ENCODE peak calls at places on chromosome 12, in ten cellular contexts. One of them, this sample, is unnamed.

GRCh38 chr12:96208801-96209534 is 14.8 kb downstream of the ELK3 start:
- DNase-seq in T-helper 17 cell: no peak
- DNase-seq in HFFc6: no peak
- DNase-seq in nephron progenitor cell: no peak
- DNase-seq in occipital lobe: no peak
- DNase-seq in activated T-cell treated with anti-CD3 and anti-CD28 coated beads for 1 hour: no peak
- DNase-seq in left colon: no peak
- DNase-seq in astrocyte of the spinal cord: no peak
- DNase-seq in T47D: no peak
- DNase-seq in esophagus squamous epithelium: no peak
- DNase-seq in this sample: peak

GRCh38 chr12:116262741-116263140 is 14.8 kb downstream of the MED13L start:
- DNase-seq in T-helper 17 cell: no peak
- DNase-seq in HFFc6: no peak
- DNase-seq in nephron progenitor cell: no peak
- DNase-seq in occipital lobe: no peak
- DNase-seq in activated T-cell treated with anti-CD3 and anti-CD28 coated beads for 1 hour: no peak
- DNase-seq in left colon: no peak
- DNase-seq in astrocyte of the spinal cord: no peak
- DNase-seq in T47D: no peak
- DNase-seq in esophagus squamous epithelium: no peak
- DNase-seq in this sample: no peak

GRCh38 chr12:120539303-120539702 is 5.1 kb downstream of the RNF10 start:
- DNase-seq in T-helper 17 cell: no peak
- DNase-seq in HFFc6: peak
- DNase-seq in nephron progenitor cell: no peak
- DNase-seq in occipital lobe: no peak
- DNase-seq in activated T-cell treated with anti-CD3 and anti-CD28 coated beads for 1 hour: no peak
- DNase-seq in left colon: no peak
- DNase-seq in astrocyte of the spinal cord: peak
- DNase-seq in T47D: no peak
- DNase-seq in esophagus squamous epithelium: no peak
- DNase-seq in this sample: peak

GRCh38 chr12:6630696-6631095 is 5.1 kb downstream of the LPAR5 start:
- DNase-seq in T-helper 17 cell: no peak
- DNase-seq in HFFc6: no peak
- DNase-seq in nephron progenitor cell: no peak
- DNase-seq in occipital lobe: no peak
- DNase-seq in activated T-cell treated with anti-CD3 and anti-CD28 coated beads for 1 hour: no peak
- DNase-seq in left colon: peak
- DNase-seq in astrocyte of the spinal cord: no peak
- DNase-seq in T47D: no peak
- DNase-seq in esophagus squamous epithelium: no peak
- DNase-seq in this sample: no peak

GRCh38 chr12:77847665-77848431 is 17.2 kb downstream of the NAV3 start:
- DNase-seq in T-helper 17 cell: no peak
- DNase-seq in HFFc6: peak
- DNase-seq in nephron progenitor cell: no peak
- DNase-seq in occipital lobe: no peak
- DNase-seq in activated T-cell treated with anti-CD3 and anti-CD28 coated beads for 1 hour: no peak
- DNase-seq in left colon: no peak
- DNase-seq in astrocyte of the spinal cord: peak
- DNase-seq in T47D: no peak
- DNase-seq in esophagus squamous epithelium: no peak
- DNase-seq in this sample: peak

GRCh38 chr12:27542628-27543027 is 18.6 kb downstream of the PPFIBP1 start:
- DNase-seq in T-helper 17 cell: no peak
- DNase-seq in HFFc6: peak
- DNase-seq in nephron progenitor cell: no peak
- DNase-seq in occipital lobe: no peak
- DNase-seq in activated T-cell treated with anti-CD3 and anti-CD28 coated beads for 1 hour: no peak
- DNase-seq in left colon: no peak
- DNase-seq in astrocyte of the spinal cord: peak
- DNase-seq in T47D: no peak
- DNase-seq in esophagus squamous epithelium: no peak
- DNase-seq in this sample: peak

GRCh38 chr12:57093412-57094193 is 4.7 kb downstream of the NAB2 start:
- DNase-seq in T-helper 17 cell: no peak
- DNase-seq in HFFc6: peak
- DNase-seq in nephron progenitor cell: peak
- DNase-seq in occipital lobe: peak
- DNase-seq in activated T-cell treated with anti-CD3 and anti-CD28 coated beads for 1 hour: peak
- DNase-seq in left colon: peak
- DNase-seq in astrocyte of the spinal cord: peak
- DNase-seq in T47D: peak
- DNase-seq in esophagus squamous epithelium: no peak
- DNase-seq in this sample: peak

GRCh38 chr12:58349161-58349560 is 407.8 kb downstream of the ATP23 start:
- DNase-seq in T-helper 17 cell: no peak
- DNase-seq in HFFc6: no peak
- DNase-seq in nephron progenitor cell: no peak
- DNase-seq in occipital lobe: no peak
- DNase-seq in activated T-cell treated with anti-CD3 and anti-CD28 coated beads for 1 hour: no peak
- DNase-seq in left colon: no peak
- DNase-seq in astrocyte of the spinal cord: no peak
- DNase-seq in T47D: no peak
- DNase-seq in esophagus squamous epithelium: no peak
- DNase-seq in this sample: no peak

GRCh38 chr12:133105620-133106019 is 24.5 kb downstream of the ZNF891 start:
- DNase-seq in T-helper 17 cell: no peak
- DNase-seq in HFFc6: no peak
- DNase-seq in nephron progenitor cell: no peak
- DNase-seq in occipital lobe: no peak
- DNase-seq in activated T-cell treated with anti-CD3 and anti-CD28 coated beads for 1 hour: no peak
- DNase-seq in left colon: no peak
- DNase-seq in astrocyte of the spinal cord: peak
- DNase-seq in T47D: no peak
- DNase-seq in esophagus squamous epithelium: no peak
- DNase-seq in this sample: peak

GRCh38 chr12:57190821-57191220 is 25.8 kb upstream of the NXPH4 start:
- DNase-seq in T-helper 17 cell: no peak
- DNase-seq in HFFc6: no peak
- DNase-seq in nephron progenitor cell: no peak
- DNase-seq in occipital lobe: no peak
- DNase-seq in activated T-cell treated with anti-CD3 and anti-CD28 coated beads for 1 hour: no peak
- DNase-seq in left colon: no peak
- DNase-seq in astrocyte of the spinal cord: no peak
- DNase-seq in T47D: no peak
- DNase-seq in esophagus squamous epithelium: no peak
- DNase-seq in this sample: no peak

GRCh38 chr12:95733156-95733825 is 57.3 kb downstream of the NTN4 start:
- DNase-seq in T-helper 17 cell: no peak
- DNase-seq in HFFc6: peak
- DNase-seq in nephron progenitor cell: no peak
- DNase-seq in occipital lobe: no peak
- DNase-seq in activated T-cell treated with anti-CD3 and anti-CD28 coated beads for 1 hour: no peak
- DNase-seq in left colon: no peak
- DNase-seq in astrocyte of the spinal cord: peak
- DNase-seq in T47D: peak
- DNase-seq in esophagus squamous epithelium: no peak
- DNase-seq in this sample: peak

GRCh38 chr12:72084061-72084460 is 145.4 kb downstream of the TPH2 start:
- DNase-seq in T-helper 17 cell: no peak
- DNase-seq in HFFc6: no peak
- DNase-seq in nephron progenitor cell: no peak
- DNase-seq in occipital lobe: no peak
- DNase-seq in activated T-cell treated with anti-CD3 and anti-CD28 coated beads for 1 hour: no peak
- DNase-seq in left colon: no peak
- DNase-seq in astrocyte of the spinal cord: no peak
- DNase-seq in T47D: no peak
- DNase-seq in esophagus squamous epithelium: no peak
- DNase-seq in this sample: no peak

GRCh38 chr12:89976866-89977265 is 268.2 kb upstream of the ATP2B1 start:
- DNase-seq in T-helper 17 cell: no peak
- DNase-seq in HFFc6: no peak
- DNase-seq in nephron progenitor cell: no peak
- DNase-seq in occipital lobe: no peak
- DNase-seq in activated T-cell treated with anti-CD3 and anti-CD28 coated beads for 1 hour: no peak
- DNase-seq in left colon: no peak
- DNase-seq in astrocyte of the spinal cord: no peak
- DNase-seq in T47D: peak
- DNase-seq in esophagus squamous epithelium: no peak
- DNase-seq in this sample: no peak

GRCh38 chr12:62760779-62761178 is 174.2 kb downstream of the PPM1H start:
- DNase-seq in T-helper 17 cell: no peak
- DNase-seq in HFFc6: no peak
- DNase-seq in nephron progenitor cell: no peak
- DNase-seq in occipital lobe: no peak
- DNase-seq in activated T-cell treated with anti-CD3 and anti-CD28 coated beads for 1 hour: no peak
- DNase-seq in left colon: no peak
- DNase-seq in astrocyte of the spinal cord: no peak
- DNase-seq in T47D: no peak
- DNase-seq in esophagus squamous epithelium: no peak
- DNase-seq in this sample: peak

GRCh38 chr12:47766496-47767196 is 6.4 kb upstream of the SLC48A1 start:
- DNase-seq in T-helper 17 cell: no peak
- DNase-seq in HFFc6: no peak
- DNase-seq in nephron progenitor cell: no peak
- DNase-seq in occipital lobe: no peak
- DNase-seq in activated T-cell treated with anti-CD3 and anti-CD28 coated beads for 1 hour: no peak
- DNase-seq in left colon: no peak
- DNase-seq in astrocyte of the spinal cord: no peak
- DNase-seq in T47D: no peak
- DNase-seq in esophagus squamous epithelium: no peak
- DNase-seq in this sample: no peak

GRCh38 chr12:53169644-53170043 is 10.9 kb upstream of the ZNF740 start:
- DNase-seq in T-helper 17 cell: no peak
- DNase-seq in HFFc6: no peak
- DNase-seq in nephron progenitor cell: no peak
- DNase-seq in occipital lobe: no peak
- DNase-seq in activated T-cell treated with anti-CD3 and anti-CD28 coated beads for 1 hour: no peak
- DNase-seq in left colon: no peak
- DNase-seq in astrocyte of the spinal cord: no peak
- DNase-seq in T47D: no peak
- DNase-seq in esophagus squamous epithelium: no peak
- DNase-seq in this sample: no peak

GRCh38 chr12:56461235-56462159 is 6.9 kb upstream of the SPRYD4 start:
- DNase-seq in T-helper 17 cell: no peak
- DNase-seq in HFFc6: peak
- DNase-seq in nephron progenitor cell: no peak
- DNase-seq in occipital lobe: no peak
- DNase-seq in activated T-cell treated with anti-CD3 and anti-CD28 coated beads for 1 hour: no peak
- DNase-seq in left colon: no peak
- DNase-seq in astrocyte of the spinal cord: peak
- DNase-seq in T47D: no peak
- DNase-seq in esophagus squamous epithelium: no peak
- DNase-seq in this sample: no peak

GRCh38 chr12:4045433-4045760 is 172.2 kb upstream of the PARP11 start:
- DNase-seq in T-helper 17 cell: no peak
- DNase-seq in HFFc6: no peak
- DNase-seq in nephron progenitor cell: no peak
- DNase-seq in occipital lobe: no peak
- DNase-seq in activated T-cell treated with anti-CD3 and anti-CD28 coated beads for 1 hour: no peak
- DNase-seq in left colon: no peak
- DNase-seq in astrocyte of the spinal cord: no peak
- DNase-seq in T47D: no peak
- DNase-seq in esophagus squamous epithelium: no peak
- DNase-seq in this sample: no peak

GRCh38 chr12:18556081-18556645 is 181.6 kb downstream of the PLCZ1 start:
- DNase-seq in T-helper 17 cell: no peak
- DNase-seq in HFFc6: no peak
- DNase-seq in nephron progenitor cell: no peak
- DNase-seq in occipital lobe: no peak
- DNase-seq in activated T-cell treated with anti-CD3 and anti-CD28 coated beads for 1 hour: no peak
- DNase-seq in left colon: no peak
- DNase-seq in astrocyte of the spinal cord: no peak
- DNase-seq in T47D: no peak
- DNase-seq in esophagus squamous epithelium: no peak
- DNase-seq in this sample: no peak

GRCh38 chr12:92857818-92858217 is 71.3 kb downstream of the EEA1 start:
- DNase-seq in T-helper 17 cell: no peak
- DNase-seq in HFFc6: no peak
- DNase-seq in nephron progenitor cell: no peak
- DNase-seq in occipital lobe: no peak
- DNase-seq in activated T-cell treated with anti-CD3 and anti-CD28 coated beads for 1 hour: no peak
- DNase-seq in left colon: no peak
- DNase-seq in astrocyte of the spinal cord: no peak
- DNase-seq in T47D: no peak
- DNase-seq in esophagus squamous epithelium: no peak
- DNase-seq in this sample: no peak

GRCh38 chr12:3458041-3458440 is 33.0 kb upstream of the PRMT8 start:
- DNase-seq in T-helper 17 cell: no peak
- DNase-seq in HFFc6: no peak
- DNase-seq in nephron progenitor cell: no peak
- DNase-seq in occipital lobe: no peak
- DNase-seq in activated T-cell treated with anti-CD3 and anti-CD28 coated beads for 1 hour: no peak
- DNase-seq in left colon: no peak
- DNase-seq in astrocyte of the spinal cord: peak
- DNase-seq in T47D: no peak
- DNase-seq in esophagus squamous epithelium: no peak
- DNase-seq in this sample: no peak

GRCh38 chr12:111546758-111547383 is 52.2 kb downstream of the ATXN2 start:
- DNase-seq in T-helper 17 cell: no peak
- DNase-seq in HFFc6: no peak
- DNase-seq in nephron progenitor cell: no peak
- DNase-seq in occipital lobe: no peak
- DNase-seq in activated T-cell treated with anti-CD3 and anti-CD28 coated beads for 1 hour: no peak
- DNase-seq in left colon: no peak
- DNase-seq in astrocyte of the spinal cord: peak
- DNase-seq in T47D: no peak
- DNase-seq in esophagus squamous epithelium: no peak
- DNase-seq in this sample: no peak

GRCh38 chr12:25182765-25183164 is 12.2 kb downstream of the DNAI7 start:
- DNase-seq in T-helper 17 cell: no peak
- DNase-seq in HFFc6: no peak
- DNase-seq in nephron progenitor cell: no peak
- DNase-seq in occipital lobe: no peak
- DNase-seq in activated T-cell treated with anti-CD3 and anti-CD28 coated beads for 1 hour: no peak
- DNase-seq in left colon: no peak
- DNase-seq in astrocyte of the spinal cord: no peak
- DNase-seq in T47D: no peak
- DNase-seq in esophagus squamous epithelium: no peak
- DNase-seq in this sample: no peak

GRCh38 chr12:3863756-3864155 is 9.4 kb downstream of the PARP11 start:
- DNase-seq in T-helper 17 cell: no peak
- DNase-seq in HFFc6: no peak
- DNase-seq in nephron progenitor cell: no peak
- DNase-seq in occipital lobe: no peak
- DNase-seq in activated T-cell treated with anti-CD3 and anti-CD28 coated beads for 1 hour: no peak
- DNase-seq in left colon: no peak
- DNase-seq in astrocyte of the spinal cord: no peak
- DNase-seq in T47D: peak
- DNase-seq in esophagus squamous epithelium: no peak
- DNase-seq in this sample: no peak

GRCh38 chr12:58727526-58727925 is 192.8 kb downstream of the LRIG3 start:
- DNase-seq in T-helper 17 cell: no peak
- DNase-seq in HFFc6: no peak
- DNase-seq in nephron progenitor cell: no peak
- DNase-seq in occipital lobe: no peak
- DNase-seq in activated T-cell treated with anti-CD3 and anti-CD28 coated beads for 1 hour: no peak
- DNase-seq in left colon: no peak
- DNase-seq in astrocyte of the spinal cord: no peak
- DNase-seq in T47D: no peak
- DNase-seq in esophagus squamous epithelium: no peak
- DNase-seq in this sample: peak

GRCh38 chr12:122412851-122413433 is 9.5 kb downstream of the CLIP1 start:
- DNase-seq in T-helper 17 cell: no peak
- DNase-seq in HFFc6: no peak
- DNase-seq in nephron progenitor cell: no peak
- DNase-seq in occipital lobe: no peak
- DNase-seq in activated T-cell treated with anti-CD3 and anti-CD28 coated beads for 1 hour: no peak
- DNase-seq in left colon: no peak
- DNase-seq in astrocyte of the spinal cord: no peak
- DNase-seq in T47D: no peak
- DNase-seq in esophagus squamous epithelium: no peak
- DNase-seq in this sample: no peak

GRCh38 chr12:52356031-52356761 is 11.1 kb downstream of the KRT85 start:
- DNase-seq in T-helper 17 cell: no peak
- DNase-seq in HFFc6: no peak
- DNase-seq in nephron progenitor cell: no peak
- DNase-seq in occipital lobe: no peak
- DNase-seq in activated T-cell treated with anti-CD3 and anti-CD28 coated beads for 1 hour: no peak
- DNase-seq in left colon: no peak
- DNase-seq in astrocyte of the spinal cord: no peak
- DNase-seq in T47D: no peak
- DNase-seq in esophagus squamous epithelium: no peak
- DNase-seq in this sample: no peak

GRCh38 chr12:126038434-126038833 is 973.2 kb downstream of the AACS start:
- DNase-seq in T-helper 17 cell: no peak
- DNase-seq in HFFc6: no peak
- DNase-seq in nephron progenitor cell: no peak
- DNase-seq in occipital lobe: no peak
- DNase-seq in activated T-cell treated with anti-CD3 and anti-CD28 coated beads for 1 hour: no peak
- DNase-seq in left colon: no peak
- DNase-seq in astrocyte of the spinal cord: no peak
- DNase-seq in T47D: no peak
- DNase-seq in esophagus squamous epithelium: no peak
- DNase-seq in this sample: no peak